ENCODE peak calls at places on chromosomes 13 and 19, in four cellular contexts. T is psoas muscle; X is naive thymus-derived CD8-positive, alpha-beta T cell; R is HFFc6. Y is an unnamed sample.

GRCh38 chr19:49560358-49560900 is 19.9 kb downstream of the NOSIP start:
- DNase-seq in T (peak; percentile 78), X (peak; percentile 46), R (no peak), Y (peak; percentile 36)

GRCh38 chr19:5038631-5039271 is 69.8 kb downstream of the KDM4B start:
- DNase-seq in T (no peak), X (no peak), R (no peak), Y (peak; percentile 45)

GRCh38 chr19:1276620-1277007 is 1.3 kb downstream of the FAM174C start:
- DNase-seq in T (no peak), X (no peak), R (no peak), Y (peak; percentile 59)

GRCh38 chr19:51210385-51210784 is 14.5 kb upstream of the CD33 start:
- DNase-seq in T (no peak), X (no peak), R (no peak), Y (no peak)

GRCh38 chr19:17718467-17718987 is 753 bp upstream of the MAP1S start:
- DNase-seq in T (no peak), X (no peak), R (no peak), Y (no peak)

GRCh38 chr19:55986487-55986886 is at the start of gene NLRP5:
- DNase-seq in T (no peak), X (no peak), R (no peak), Y (peak; percentile 46)

GRCh38 chr13:46463719-46464118 is 76.7 kb upstream of the RUBCNL start:
- DNase-seq in T (no peak), X (no peak), R (no peak), Y (peak; percentile 71)

GRCh38 chr13:43019811-43020210 is 3.6 kb upstream of the DNAJC15 start:
- DNase-seq in T (no peak), X (no peak), R (no peak), Y (no peak)

GRCh38 chr13:48411281-48412099 is 1.4 kb downstream of the LPAR6 start:
- DNase-seq in T (no peak), X (no peak), R (no peak), Y (no peak)

Y was measured in upper lobe of left lung.